ENCODE peak calls at places on chromosomes 12 and 14, in seven cellular contexts. Q, S, U, T, C, Z and N are unnamed samples.

GRCh38 chr12:70277973-70278372 is 34.7 kb downstream of the CNOT2 start:
- DNase-seq in Q (no peak), S (no peak), U (no peak), T (no peak), C (no peak), Z (no peak), N (no peak)

GRCh38 chr14:101879212-101880015 is 85.0 kb upstream of the DYNC1H1 start:
- DNase-seq in Q (no peak), S (no peak), U (no peak), T (no peak), C (no peak), Z (no peak), N (no peak)

GRCh38 chr12:52243264-52243773 is 10.3 kb downstream of the KRT7 start:
- DNase-seq in Q (no peak), S (no peak), U (peak), T (no peak), C (no peak), Z (peak), N (no peak)

GRCh38 chr12:76952995-76953394 is 74.2 kb upstream of the CSRP2 start:
- DNase-seq in Q (no peak), S (no peak), U (no peak), T (no peak), C (no peak), Z (no peak), N (no peak)

GRCh38 chr12:103498990-103499389 is 3.2 kb upstream of the C12orf42 start:
- DNase-seq in Q (no peak), S (no peak), U (no peak), T (no peak), C (no peak), Z (no peak), N (no peak)

GRCh38 chr12:82425241-82425640 is 66.9 kb downstream of the METTL25 start:
- DNase-seq in Q (no peak), S (no peak), U (peak), T (no peak), C (peak), Z (peak), N (no peak)

GRCh38 chr14:78967111-78967809 is 797.1 kb downstream of the NRXN3 start:
- DNase-seq in Q (no peak), S (no peak), U (no peak), T (no peak), C (peak), Z (peak), N (no peak)

GRCh38 chr12:79597910-79598309 is 92.9 kb downstream of the PAWR start:
- DNase-seq in Q (no peak), S (no peak), U (no peak), T (no peak), C (no peak), Z (no peak), N (no peak)

GRCh38 chr12:51362307-51362706 is 15.8 kb upstream of the CELA1 start:
- DNase-seq in Q (no peak), S (no peak), U (no peak), T (peak), C (no peak), Z (no peak), N (peak)

GRCh38 chr12:112916270-112916669 is 9.5 kb downstream of the OAS1 start:
- DNase-seq in Q (no peak), S (no peak), U (peak), T (no peak), C (no peak), Z (no peak), N (no peak)